ENCODE peak calls at places on chromosomes 2 and 18, in seven cellular contexts. One of them, this sample, is unnamed. For H3K4me1, the result is how much of the 10 kb centered on the place peaks cover.

GRCh38 chr2:117646872-117647271 is 167.6 kb upstream of the DDX18 start:
- DNase-seq in colonic mucosa: no peak
- DNase-seq in GM23248: no peak
- DNase-seq in hepatocyte: no peak
- DNase-seq in osteoblast: no peak
- DNase-seq in body of pancreas: no peak
- DNase-seq in suprapubic skin: no peak
- DNase-seq in this sample: no peak

GRCh38 chr2:236177967-236178909 is 10.1 kb upstream of the GBX2 start:
- DNase-seq in body of pancreas: peak
- DNase-seq in suprapubic skin: no peak
- DNase-seq in hepatocyte: peak
- DNase-seq in GM23248: peak
- DNase-seq in osteoblast: peak
- DNase-seq in colonic mucosa: peak
- DNase-seq in this sample: no peak

GRCh38 chr2:78439122-78439521 is 586.4 kb upstream of the REG3G start:
- DNase-seq in GM23248: no peak
- DNase-seq in body of pancreas: no peak
- DNase-seq in hepatocyte: no peak
- DNase-seq in colonic mucosa: no peak
- DNase-seq in suprapubic skin: no peak
- DNase-seq in osteoblast: no peak
- DNase-seq in this sample: no peak

GRCh38 chr2:65300772-65301711 is 73.4 kb downstream of the ACTR2 start:
- DNase-seq in suprapubic skin: no peak
- DNase-seq in GM23248: peak
- DNase-seq in body of pancreas: peak
- DNase-seq in colonic mucosa: no peak
- DNase-seq in hepatocyte: peak
- DNase-seq in osteoblast: peak
- DNase-seq in this sample: peak

GRCh38 chr2:225668606-225669266 is 269.2 kb downstream of the NYAP2 start:
- DNase-seq in GM23248: peak
- DNase-seq in hepatocyte: peak
- DNase-seq in colonic mucosa: peak
- DNase-seq in osteoblast: peak
- DNase-seq in suprapubic skin: no peak
- DNase-seq in body of pancreas: peak
- DNase-seq in this sample: peak

GRCh38 chr2:11923935-11924334 is 177.5 kb downstream of the LPIN1 start:
- DNase-seq in GM23248: no peak
- DNase-seq in osteoblast: no peak
- DNase-seq in hepatocyte: no peak
- DNase-seq in body of pancreas: no peak
- DNase-seq in suprapubic skin: no peak
- DNase-seq in colonic mucosa: no peak
- DNase-seq in this sample: no peak

GRCh38 chr2:177489719-177490301 is 97.2 kb downstream of the AGPS start:
- DNase-seq in colonic mucosa: no peak
- DNase-seq in osteoblast: no peak
- DNase-seq in body of pancreas: no peak
- DNase-seq in GM23248: peak
- DNase-seq in hepatocyte: peak
- DNase-seq in suprapubic skin: no peak
- DNase-seq in this sample: no peak

GRCh38 chr2:61658841-61659780 is 121.0 kb upstream of the XPO1 start:
- DNase-seq in GM23248: peak
- DNase-seq in body of pancreas: peak
- DNase-seq in hepatocyte: peak
- DNase-seq in colonic mucosa: no peak
- DNase-seq in suprapubic skin: no peak
- DNase-seq in osteoblast: peak
- DNase-seq in this sample: no peak

GRCh38 chr2:8548065-8548870 is 133.6 kb upstream of the ID2 start:
- DNase-seq in hepatocyte: no peak
- DNase-seq in suprapubic skin: peak
- DNase-seq in body of pancreas: no peak
- DNase-seq in colonic mucosa: peak
- DNase-seq in GM23248: no peak
- DNase-seq in osteoblast: peak
- DNase-seq in this sample: no peak

GRCh38 chr2:60064687-60065361 is 488.6 kb downstream of the BCL11A start:
- DNase-seq in osteoblast: no peak
- DNase-seq in hepatocyte: peak
- DNase-seq in GM23248: no peak
- DNase-seq in suprapubic skin: no peak
- DNase-seq in colonic mucosa: no peak
- DNase-seq in body of pancreas: no peak
- DNase-seq in this sample: no peak

GRCh38 chr2:128750328-128751165 is 431.9 kb upstream of the HS6ST1 start:
- DNase-seq in colonic mucosa: no peak
- DNase-seq in osteoblast: no peak
- DNase-seq in body of pancreas: no peak
- DNase-seq in suprapubic skin: no peak
- DNase-seq in hepatocyte: no peak
- DNase-seq in GM23248: no peak
- DNase-seq in this sample: no peak

GRCh38 chr2:152247337-152247695 is 71.8 kb upstream of the STAM2 start:
- DNase-seq in body of pancreas: no peak
- DNase-seq in hepatocyte: no peak
- DNase-seq in GM23248: peak
- DNase-seq in suprapubic skin: no peak
- DNase-seq in osteoblast: peak
- DNase-seq in colonic mucosa: no peak
- DNase-seq in this sample: no peak

GRCh38 chr2:167294775-167295140 is 406.5 kb downstream of the XIRP2 start:
- DNase-seq in osteoblast: peak
- DNase-seq in colonic mucosa: no peak
- DNase-seq in body of pancreas: no peak
- DNase-seq in hepatocyte: no peak
- DNase-seq in suprapubic skin: no peak
- DNase-seq in GM23248: peak
- DNase-seq in this sample: no peak

GRCh38 chr18:2979027-2979570 is 33.8 kb downstream of the LPIN2 start:
- DNase-seq in suprapubic skin: no peak
- DNase-seq in hepatocyte: no peak
- DNase-seq in osteoblast: no peak
- DNase-seq in colonic mucosa: no peak
- DNase-seq in body of pancreas: peak
- DNase-seq in GM23248: peak
- DNase-seq in this sample: no peak

GRCh38 chr2:226658555-226658954 is 141.1 kb downstream of the IRS1 start:
- DNase-seq in osteoblast: peak
- DNase-seq in colonic mucosa: no peak
- DNase-seq in hepatocyte: no peak
- DNase-seq in suprapubic skin: no peak
- DNase-seq in GM23248: no peak
- DNase-seq in body of pancreas: no peak
- DNase-seq in this sample: peak

DNA sequence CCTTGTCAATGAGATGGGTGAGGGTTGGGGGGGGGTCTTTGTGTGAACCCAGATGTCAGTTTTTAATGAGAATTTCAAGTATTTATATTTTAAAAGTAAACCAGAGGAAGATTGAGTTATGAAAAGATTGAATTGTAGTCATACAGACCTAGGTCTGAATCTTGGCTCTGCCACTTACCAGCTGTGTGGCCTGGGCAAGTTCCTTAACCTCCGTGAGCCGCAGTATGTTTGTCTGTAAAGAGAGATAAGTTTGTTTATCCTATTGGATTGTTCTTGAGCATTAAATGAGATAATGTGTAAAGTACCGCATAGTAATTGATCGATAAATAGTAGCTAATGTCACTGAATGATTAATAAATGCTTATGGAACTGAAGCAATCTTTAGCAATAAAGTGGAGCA is 63.8 kb downstream of the EML6 start:
- DNase-seq in osteoblast: no peak
- DNase-seq in hepatocyte: no peak
- DNase-seq in colonic mucosa: no peak
- DNase-seq in body of pancreas: peak
- DNase-seq in suprapubic skin: no peak
- DNase-seq in GM23248: no peak
- DNase-seq in this sample: no peak
- H3K4me1 ChIP-seq in osteoblast: under half
- H3K4me1 ChIP-seq in hepatocyte: under half
- H3K4me1 ChIP-seq in colonic mucosa: under half
- H3K4me1 ChIP-seq in body of pancreas: under half
- H3K4me1 ChIP-seq in suprapubic skin: under half
- H3K4me1 ChIP-seq in GM23248: under half
- H3K4me1 ChIP-seq in this sample: under half

GRCh38 chr2:55138546-55139288 is 88.5 kb upstream of the RTN4 start:
- DNase-seq in hepatocyte: no peak
- DNase-seq in colonic mucosa: no peak
- DNase-seq in osteoblast: no peak
- DNase-seq in suprapubic skin: no peak
- DNase-seq in body of pancreas: no peak
- DNase-seq in GM23248: no peak
- DNase-seq in this sample: no peak
- H3K4me1 ChIP-seq in hepatocyte: under half
- H3K4me1 ChIP-seq in colonic mucosa: under half
- H3K4me1 ChIP-seq in osteoblast: under half
- H3K4me1 ChIP-seq in suprapubic skin: under half
- H3K4me1 ChIP-seq in body of pancreas: under half
- H3K4me1 ChIP-seq in GM23248: under half
- H3K4me1 ChIP-seq in this sample: under half

GRCh38 chr2:3257842-3258241 is 119.8 kb downstream of the EIPR1 start:
- DNase-seq in body of pancreas: no peak
- DNase-seq in colonic mucosa: no peak
- DNase-seq in GM23248: no peak
- DNase-seq in suprapubic skin: no peak
- DNase-seq in hepatocyte: no peak
- DNase-seq in osteoblast: no peak
- DNase-seq in this sample: no peak

GRCh38 chr2:3256655-3257054 is 121.0 kb downstream of the EIPR1 start:
- DNase-seq in body of pancreas: no peak
- DNase-seq in colonic mucosa: no peak
- DNase-seq in hepatocyte: no peak
- DNase-seq in osteoblast: no peak
- DNase-seq in GM23248: no peak
- DNase-seq in suprapubic skin: no peak
- DNase-seq in this sample: no peak

GRCh38 chr2:3257166-3257565 is 120.5 kb downstream of the EIPR1 start:
- DNase-seq in suprapubic skin: no peak
- DNase-seq in GM23248: no peak
- DNase-seq in colonic mucosa: no peak
- DNase-seq in hepatocyte: no peak
- DNase-seq in osteoblast: no peak
- DNase-seq in body of pancreas: no peak
- DNase-seq in this sample: no peak

GRCh38 chr2:3254438-3254941 is 123.1 kb downstream of the EIPR1 start:
- DNase-seq in osteoblast: no peak
- DNase-seq in GM23248: no peak
- DNase-seq in suprapubic skin: no peak
- DNase-seq in body of pancreas: no peak
- DNase-seq in colonic mucosa: no peak
- DNase-seq in hepatocyte: no peak
- DNase-seq in this sample: no peak

DNA sequence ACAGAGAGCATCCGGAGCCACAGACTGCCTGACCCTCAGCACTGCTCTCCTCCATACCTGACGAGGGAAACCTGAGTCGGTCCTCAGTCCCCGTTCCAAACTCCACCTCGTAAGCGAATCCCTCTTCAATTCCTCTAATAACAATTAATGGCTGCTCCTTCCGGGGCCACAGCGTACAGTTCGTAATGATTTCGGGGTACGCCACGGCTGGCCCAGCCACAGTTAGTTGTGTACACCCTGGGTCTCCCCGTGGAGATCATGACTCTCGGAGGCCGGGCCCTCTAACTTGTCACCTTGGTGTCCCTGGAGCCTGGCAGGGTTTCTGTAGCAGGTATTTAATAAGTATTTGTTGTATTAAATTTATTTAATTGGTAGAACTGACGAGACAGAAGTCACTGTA is 121.5 kb downstream of the EIPR1 start:
- DNase-seq in GM23248: no peak
- DNase-seq in osteoblast: no peak
- DNase-seq in hepatocyte: no peak
- DNase-seq in body of pancreas: no peak
- DNase-seq in suprapubic skin: no peak
- DNase-seq in colonic mucosa: no peak
- DNase-seq in this sample: no peak
- H3K4me1 ChIP-seq in GM23248: under half
- H3K4me1 ChIP-seq in osteoblast: under half
- H3K4me1 ChIP-seq in hepatocyte: under half
- H3K4me1 ChIP-seq in body of pancreas: under half
- H3K4me1 ChIP-seq in suprapubic skin: under half
- H3K4me1 ChIP-seq in colonic mucosa: under half
- H3K4me1 ChIP-seq in this sample: under half

GRCh38 chr2:100068395-100068794 is 74.0 kb downstream of the AFF3 start:
- DNase-seq in colonic mucosa: no peak
- DNase-seq in osteoblast: no peak
- DNase-seq in body of pancreas: no peak
- DNase-seq in GM23248: no peak
- DNase-seq in suprapubic skin: no peak
- DNase-seq in hepatocyte: no peak
- DNase-seq in this sample: no peak
- H3K4me1 ChIP-seq in colonic mucosa: under half
- H3K4me1 ChIP-seq in osteoblast: under half
- H3K4me1 ChIP-seq in body of pancreas: under half
- H3K4me1 ChIP-seq in GM23248: under half
- H3K4me1 ChIP-seq in suprapubic skin: under half
- H3K4me1 ChIP-seq in hepatocyte: under half
- H3K4me1 ChIP-seq in this sample: under half

This sample was measured in prostate gland.